ENCODE peak calls at places on chromosomes 12 and 14, in six cellular contexts. V is IMR-90, C is H9, L is neuronal stem cell, G is mesendoderm, R is trophoblast cell. S is an unnamed sample. For H3K4me1, the result is how much of the 10 kb centered on the place peaks cover.

GRCh38 chr14:79605863-79606262 is 605.4 kb downstream of the DIO2 start:
- DNase-seq in C (no peak), R (no peak), V (no peak), G (no peak), L (no peak), S (no peak)

GRCh38 chr12:131917139-131917710 is 11.9 kb upstream of the PUS1 start:
- DNase-seq in R (no peak), V (no peak), C (peak), G (no peak), L (no peak), S (no peak)

GRCh38 chr14:30808576-30808975 is 65.8 kb upstream of the COCH start:
- DNase-seq in R (no peak), L (no peak), G (no peak), C (no peak), V (no peak), S (no peak)

GRCh38 chr12:71589478-71589881 is 74.2 kb downstream of the ZFC3H1 start:
- DNase-seq in C (no peak), L (no peak), G (no peak), V (peak), R (no peak), S (no peak)

GRCh38 chr12:26839551-26839950 is 6.6 kb upstream of the ITPR2 start:
- DNase-seq in R (no peak), L (no peak), V (no peak), C (no peak), G (no peak), S (no peak)

GRCh38 chr12:102638777-102639176 is 158.4 kb upstream of the IGF1 start:
- DNase-seq in R (no peak), L (no peak), C (no peak), V (peak), G (no peak), S (peak)

GRCh38 chr14:99940064-99940463 is 125.2 kb upstream of the EVL start:
- DNase-seq in L (no peak), G (no peak), R (no peak), V (no peak), C (no peak), S (no peak)

GRCh38 chr14:64185184-64185583 is 109.0 kb downstream of the ESR2 start:
- DNase-seq in R (no peak), L (no peak), C (no peak), G (no peak), V (no peak), S (no peak)

GRCh38 chr14:90561031-90561430 is 164.2 kb downstream of the CALM1 start:
- DNase-seq in V (no peak), G (no peak), R (no peak), C (no peak), L (no peak), S (no peak)

GRCh38 chr12:49648722-49649032 is 25.3 kb downstream of the PRPF40B start:
- DNase-seq in L (no peak), G (no peak), R (no peak), C (no peak), V (no peak), S (no peak)

GRCh38 chr14:80213602-80214001 is 2.3 kb upstream of the DIO2 start:
- DNase-seq in G (peak), R (peak), V (peak), L (no peak), C (peak), S (peak)

GRCh38 chr12:24728366-24728765 is 220.5 kb downstream of the BCAT1 start:
- DNase-seq in R (no peak), G (peak), C (no peak), L (no peak), V (peak), S (peak)

GRCh38 chr14:36222952-36223468 is 46.5 kb upstream of the PTCSC3 start:
- DNase-seq in V (peak), R (no peak), C (no peak), L (no peak), G (no peak), S (peak)

GRCh38 chr14:23722675-23723074 is 86.5 kb downstream of the DHRS2 start:
- DNase-seq in L (no peak), V (no peak), G (no peak), R (no peak), C (no peak), S (no peak)

GRCh38 chr12:123233505-123234299 is 466 bp downstream of the MTRFR start:
- DNase-seq in L (no peak), R (no peak), C (no peak), V (no peak), G (no peak), S (no peak)

GRCh38 chr12:12776261-12776660 is 9.2 kb upstream of the APOLD1 start:
- DNase-seq in C (no peak), L (no peak), G (peak), V (peak), R (no peak), S (no peak)

GRCh38 chr14:64510825-64511679 is 6.5 kb downstream of the ZBTB1 start:
- DNase-seq in C (peak), V (peak), L (peak), R (peak), G (peak), S (peak)

GRCh38 chr14:61107148-61107641 is 126.2 kb downstream of the SLC38A6 start:
- DNase-seq in R (no peak), L (no peak), C (no peak), V (no peak), G (no peak), S (no peak)

GRCh38 chr12:96190403-96191170 is 3.6 kb upstream of the ELK3 start:
- DNase-seq in L (no peak), R (no peak), G (no peak), V (peak), C (no peak), S (peak)

GRCh38 chr14:74647834-74648361 is 35.9 kb upstream of the LTBP2 start:
- DNase-seq in L (no peak), V (no peak), G (no peak), R (no peak), C (no peak), S (no peak)

GRCh38 chr12:39144613-39145061 is 239.2 kb upstream of the CPNE8 start:
- DNase-seq in V (no peak), C (peak), L (no peak), R (no peak), G (no peak), S (no peak)

GRCh38 chr12:132178801-132179401 is 34.6 kb downstream of the NOC4L start:
- DNase-seq in R (no peak), V (no peak), L (no peak), C (no peak), G (no peak), S (no peak)

GRCh38 chr12:95790912-95791849 is 617 bp upstream of the NTN4 start:
- DNase-seq in L (peak), R (no peak), C (peak), V (peak), G (peak), S (peak)

GRCh38 chr12:66240106-66240820 is 51.2 kb downstream of the IRAK3 start:
- DNase-seq in L (no peak), C (no peak), G (no peak), V (no peak), R (no peak), S (no peak)

GRCh38 chr12:94582591-94582990 is 67.8 kb downstream of the TMCC3 start:
- DNase-seq in V (no peak), L (no peak), C (no peak), R (no peak), G (peak), S (no peak)

GRCh38 chr12:124500232-124501079 is 67.0 kb downstream of the NCOR2 start:
- DNase-seq in V (peak), L (peak), R (peak), C (peak), G (peak), S (peak)

GRCh38 chr12:124498178-124498869 is 69.1 kb downstream of the NCOR2 start:
- DNase-seq in C (no peak), L (no peak), R (no peak), V (peak), G (no peak), S (peak)

GRCh38 chr12:124497658-124498057 is 69.8 kb downstream of the NCOR2 start:
- DNase-seq in C (no peak), L (no peak), G (no peak), V (peak), R (no peak), S (peak)

GRCh38 chr12:124499873-124500231 is 67.6 kb downstream of the NCOR2 start:
- DNase-seq in V (no peak), G (no peak), L (no peak), R (no peak), C (no peak), S (no peak)

GRCh38 chr12:124498870-124499753 is 68.3 kb downstream of the NCOR2 start:
- DNase-seq in R (no peak), L (no peak), G (no peak), C (no peak), V (peak), S (no peak)
- H2AK5ac ChIP-seq in R (peak), L (peak), G (peak), C (no peak), V (peak), S (peak)

GRCh38 chr12:51971679-51972423 is 20.4 kb downstream of the ACVR1B start:
- DNase-seq in C (no peak), G (no peak), L (no peak), V (no peak), R (peak), S (peak)
- H3K4me1 ChIP-seq in C (under half), G (under half), L (under half), V (under half), R (under half), S (under half)

GRCh38 chr12:113747048-113747447 is 219.1 kb downstream of the RBM19 start:
- DNase-seq in C (no peak), R (no peak), G (peak), V (no peak), L (no peak), S (no peak)
- H2AK5ac ChIP-seq in C (no peak), R (no peak), G (no peak), V (no peak), L (no peak), S (no peak)

DNA sequence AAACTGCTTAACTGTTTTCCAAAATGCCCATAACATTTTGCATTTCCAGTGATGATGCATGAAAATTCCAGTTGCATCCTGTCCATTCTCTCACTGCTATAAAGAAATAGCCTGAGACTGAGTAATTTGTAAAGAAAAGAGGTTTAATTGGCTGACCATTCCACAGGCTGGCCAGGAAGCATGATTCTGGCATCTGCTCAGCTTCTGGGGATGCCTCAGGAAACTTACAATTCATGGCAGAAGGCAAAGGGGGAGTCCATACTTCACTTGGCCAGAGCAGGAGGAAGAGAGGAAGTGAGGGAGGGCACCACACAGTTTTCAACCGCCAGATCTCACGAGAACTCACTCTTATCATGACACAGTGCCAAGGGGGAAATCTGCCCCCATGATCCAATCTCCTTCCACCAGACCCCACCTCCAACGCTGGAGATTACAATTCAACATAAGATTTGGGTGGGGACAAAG is 18.2 kb upstream of the CLEC2D start:
- DNase-seq in L (no peak), G (peak), C (no peak), R (no peak), V (peak), S (peak)
- H3K4me1 ChIP-seq in L (under half), G (under half), C (under half), R (under half), V (under half), S (under half)

GRCh38 chr14:89303452-89304435 is 113.3 kb downstream of the FOXN3 start:
- DNase-seq in V (peak), L (no peak), C (no peak), G (peak), R (peak), S (peak)
- H2AK5ac ChIP-seq in V (peak), L (no peak), C (no peak), G (no peak), R (no peak), S (no peak)

S was measured in mesenchymal stem cell.